ENCODE peak calls at places on chromosomes 4 and X, in six cellular contexts. J, T, U, C, B and Y are unnamed samples.

GRCh38 chrX:45668686-45669443 is 468.2 kb upstream of the DIPK2B start:
- DNase-seq in U (no peak), C (peak), J (peak), T (no peak), B (peak), Y (peak)

GRCh38 chrX:119942173-119942819 is 1.3 kb downstream of the NKAP start:
- DNase-seq in U (no peak), B (no peak), C (no peak), T (no peak), J (no peak), Y (no peak)

GRCh38 chrX:154404625-154405192 is 4.3 kb downstream of the DNASE1L1 start:
- DNase-seq in C (no peak), U (no peak), B (no peak), T (no peak), J (no peak), Y (no peak)

GRCh38 chr4:98506462-98507132 is 151.8 kb downstream of the TSPAN5 start:
- DNase-seq in T (no peak), J (no peak), U (peak), C (peak), B (no peak), Y (no peak)

GRCh38 chr4:85677286-85677685 is 202.3 kb downstream of the ARHGAP24 start:
- DNase-seq in T (no peak), B (no peak), U (no peak), C (peak), J (no peak), Y (no peak)

GRCh38 chr4:174681723-174682300 is 147.2 kb downstream of the GLRA3 start:
- DNase-seq in U (no peak), T (no peak), J (peak), B (peak), C (no peak), Y (peak)

GRCh38 chr4:185912779-185913178 is 100.8 kb upstream of the SORBS2 start:
- DNase-seq in C (peak), J (no peak), U (no peak), T (no peak), B (peak), Y (peak)

GRCh38 chr4:42371306-42372063 is 25.8 kb upstream of the SHISA3 start:
- DNase-seq in J (peak), U (peak), T (no peak), C (peak), B (peak), Y (peak)

GRCh38 chr4:142703694-142704309 is 142.3 kb downstream of the INPP4B start:
- DNase-seq in C (no peak), T (no peak), B (no peak), U (no peak), J (no peak), Y (no peak)

GRCh38 chr4:179880756-179881155 is 2362.4 kb upstream of the TENM3 start:
- DNase-seq in C (peak), B (no peak), T (no peak), U (no peak), J (no peak), Y (no peak)

GRCh38 chr4:6763330-6763851 is 19.1 kb upstream of the KIAA0232 start:
- DNase-seq in J (no peak), U (no peak), C (peak), T (no peak), B (no peak), Y (peak)
- TF ChIP-seq CTCF in J (peak), U (no peak), C (peak), T (no peak), B (no peak), Y (peak)

GRCh38 chr4:153232768-153233167 is 28.5 kb downstream of the TRIM2 start:
- DNase-seq in U (peak), J (no peak), T (peak), B (no peak), C (peak), Y (no peak)
- TF ChIP-seq CTCF in U (peak), J (peak), T (peak), B (no peak), C (no peak), Y (no peak)

GRCh38 chr4:80486603-80487002 is 151.1 kb downstream of the CFAP299 start:
- DNase-seq in T (no peak), U (peak), C (no peak), B (no peak), J (no peak), Y (no peak)
- TF ChIP-seq CTCF in T (no peak), U (peak), C (no peak), B (no peak), J (no peak), Y (no peak)

GRCh38 chr4:80360900-80361299 is 25.4 kb downstream of the CFAP299 start:
- DNase-seq in U (no peak), T (no peak), C (no peak), J (no peak), B (no peak), Y (no peak)

GRCh38 chr4:80360102-80360501 is 24.6 kb downstream of the CFAP299 start:
- DNase-seq in B (no peak), U (no peak), T (no peak), J (no peak), C (no peak), Y (no peak)

GRCh38 chr4:80365928-80366327 is 30.4 kb downstream of the CFAP299 start:
- DNase-seq in C (peak), T (peak), B (peak), J (peak), U (peak), Y (peak)

GRCh38 chr4:80361329-80361900 is 25.9 kb downstream of the CFAP299 start:
- DNase-seq in J (no peak), U (peak), T (no peak), B (peak), C (peak), Y (peak)

GRCh38 chr4:80362578-80363181 is 27.1 kb downstream of the CFAP299 start:
- DNase-seq in T (no peak), B (peak), J (peak), U (peak), C (peak), Y (peak)
- TF ChIP-seq CTCF in T (peak), B (peak), J (peak), U (peak), C (peak), Y (peak)